ENCODE peak calls at places on chromosomes 7 and 10, in ten cellular contexts. I, U, H, Z, J, N, V, C, W and D are unnamed samples.

GRCh38 chr10:62619409-62619730 is 185.2 kb upstream of the ADO start:
- DNase-seq in U (no peak), H (no peak), I (no peak), Z (peak), J (no peak), N (no peak), C (peak), V (no peak), W (no peak), D (no peak)

GRCh38 chr10:70378122-70378521 is 4.3 kb downstream of the LRRC20 start:
- DNase-seq in U (peak), C (peak), J (no peak), H (peak), W (no peak), I (no peak), Z (no peak), V (peak), N (peak), D (no peak)

GRCh38 chr7:4058158-4058557 is 623.9 kb upstream of the FOXK1 start:
- DNase-seq in H (peak), N (no peak), C (peak), J (no peak), W (no peak), V (no peak), Z (no peak), I (no peak), U (no peak), D (no peak)

GRCh38 chr7:23520582-23520981 is 11.2 kb downstream of the TRA2A start:
- DNase-seq in H (no peak), I (no peak), J (no peak), N (no peak), W (no peak), U (no peak), C (no peak), Z (peak), V (no peak), D (no peak)

GRCh38 chr10:95728535-95728934 is 27.4 kb upstream of the ENTPD1 start:
- DNase-seq in H (no peak), Z (peak), C (peak), V (no peak), N (no peak), U (no peak), I (no peak), W (no peak), J (no peak), D (no peak)

GRCh38 chr10:75400769-75401568 is 595 bp downstream of the ZNF503 start:
- DNase-seq in Z (peak), N (peak), W (peak), C (peak), V (peak), H (peak), U (peak), I (peak), J (peak), D (peak)

GRCh38 chr10:1185911-1186692 is 129.9 kb downstream of the WDR37 start:
- DNase-seq in Z (no peak), H (no peak), U (no peak), C (no peak), W (peak), N (no peak), I (no peak), V (no peak), J (no peak), D (no peak)

GRCh38 chr7:85776691-85777363 is 590.0 kb upstream of the SEMA3D start:
- DNase-seq in N (no peak), C (no peak), U (no peak), W (no peak), V (no peak), J (no peak), I (no peak), H (no peak), Z (peak), D (no peak)

GRCh38 chr7:137091396-137091795 is 222.9 kb downstream of the CHRM2 start:
- DNase-seq in J (no peak), W (no peak), Z (peak), N (no peak), C (no peak), I (no peak), V (no peak), U (no peak), H (no peak), D (no peak)

GRCh38 chr10:87724789-87725188 is 65.1 kb downstream of the PAPSS2 start:
- DNase-seq in H (no peak), C (no peak), V (no peak), N (no peak), U (no peak), I (no peak), Z (no peak), W (no peak), J (no peak), D (no peak)

GRCh38 chr10:43070121-43071085 is 6.5 kb upstream of the RET start:
- DNase-seq in U (no peak), W (no peak), C (no peak), H (no peak), V (no peak), I (no peak), Z (no peak), N (no peak), J (no peak), D (no peak)

GRCh38 chr7:157769016-157769869 is 432.4 kb downstream of the DNAJB6 start:
- DNase-seq in N (no peak), C (no peak), J (no peak), I (no peak), Z (no peak), W (peak), H (no peak), V (no peak), U (no peak), D (no peak)

GRCh38 chr7:157767466-157767865 is 430.7 kb downstream of the DNAJB6 start:
- DNase-seq in Z (no peak), V (no peak), N (no peak), J (no peak), I (no peak), U (no peak), H (no peak), C (no peak), W (no peak), D (no peak)

GRCh38 chr7:157769870-157770213 is 433.0 kb downstream of the DNAJB6 start:
- DNase-seq in I (no peak), U (no peak), N (no peak), Z (peak), W (peak), C (no peak), V (no peak), H (no peak), J (no peak), D (no peak)

GRCh38 chr7:157766098-157766497 is 429.3 kb downstream of the DNAJB6 start:
- DNase-seq in Z (no peak), N (no peak), U (no peak), C (no peak), J (no peak), W (no peak), I (no peak), V (no peak), H (no peak), D (no peak)

DNA sequence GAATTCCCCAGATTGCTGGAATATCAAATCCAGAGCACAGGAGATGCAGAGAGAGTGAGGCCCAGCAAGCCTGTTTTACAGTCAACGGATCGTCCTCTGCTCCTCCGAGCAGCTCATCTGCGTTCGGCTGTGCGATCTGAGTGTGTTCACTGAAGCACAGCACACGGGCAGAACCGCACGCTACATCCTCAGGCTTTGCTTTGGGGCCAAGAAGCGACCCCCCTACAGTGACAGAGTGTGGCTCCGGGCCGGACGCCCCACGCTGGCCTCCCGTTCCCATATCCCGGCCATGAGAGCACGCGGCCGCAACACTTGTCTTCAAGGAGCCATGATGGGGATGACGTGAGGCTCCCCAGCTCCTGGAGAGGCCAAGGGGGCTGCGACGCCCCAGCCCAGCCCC is 431.4 kb downstream of the DNAJB6 start:
- DNase-seq in N (no peak), Z (no peak), W (peak), H (no peak), C (no peak), V (no peak), J (no peak), I (no peak), U (no peak), D (no peak)
- TF ChIP-seq POLR2A in N (no peak), Z (no peak), W (no peak), H (no peak), C (no peak), V (no peak), J (no peak), I (no peak), U (no peak), D (no peak)

DNA sequence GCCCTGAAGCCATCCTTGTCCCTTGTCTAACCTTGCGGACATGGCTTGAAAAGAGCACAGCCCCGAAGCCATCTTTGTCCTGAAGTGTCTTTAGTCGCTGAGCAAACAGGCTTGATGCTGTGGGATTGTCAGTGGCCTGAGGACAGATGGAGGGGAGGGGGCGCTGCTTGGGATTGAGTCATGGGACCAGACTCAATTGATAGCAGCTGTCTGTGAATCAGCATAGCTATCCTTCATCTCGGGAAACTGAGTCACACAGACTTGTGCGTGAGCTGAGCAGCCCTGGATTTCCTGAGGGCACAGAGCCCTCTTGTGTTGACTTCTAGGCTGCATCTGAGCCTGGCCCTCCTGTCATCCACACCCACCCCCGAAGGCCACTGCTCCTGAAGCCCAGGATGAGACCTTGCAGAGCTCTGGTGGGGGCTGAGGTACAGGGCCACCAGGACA is 14.4 kb downstream of the MYO1G start:
- DNase-seq in I (no peak), C (peak), J (no peak), U (no peak), H (no peak), W (no peak), N (no peak), V (no peak), Z (peak), D (no peak)
- TF ChIP-seq POLR2A in I (no peak), C (no peak), J (no peak), U (no peak), H (no peak), W (no peak), N (no peak), V (no peak), Z (peak), D (no peak)

GRCh38 chr10:30373596-30374327 is 24.7 kb upstream of the MTPAP start:
- DNase-seq in C (no peak), H (no peak), J (no peak), N (no peak), U (no peak), W (no peak), I (no peak), Z (no peak), V (no peak), D (no peak)
- TF ChIP-seq POLR2A in C (no peak), H (no peak), J (no peak), N (no peak), U (no peak), W (no peak), I (no peak), Z (no peak), V (no peak), D (no peak)

GRCh38 chr7:135557455-135558336 is at the start of gene NUP205:
- DNase-seq in V (peak), N (peak), J (peak), U (peak), C (peak), H (peak), I (peak), Z (peak), W (peak), D (peak)
- TF ChIP-seq POLR2A in V (peak), N (peak), J (no peak), U (no peak), C (peak), H (peak), I (peak), Z (peak), W (peak), D (no peak)

GRCh38 chr7:151057989-151058765 is 480 bp upstream of the CDK5 start:
- DNase-seq in I (peak), Z (peak), U (peak), V (peak), C (peak), H (peak), N (peak), J (peak), W (peak), D (peak)
- TF ChIP-seq POLR2A in I (peak), Z (no peak), U (peak), V (peak), C (no peak), H (peak), N (peak), J (peak), W (peak), D (no peak)

GRCh38 chr7:2239242-2239641 is 2.8 kb downstream of the MRM2 start:
- DNase-seq in I (no peak), W (peak), Z (no peak), J (no peak), U (no peak), C (no peak), V (no peak), N (no peak), H (no peak), D (no peak)

GRCh38 chr7:2243483-2243840 is 1.4 kb downstream of the NUDT1 start:
- DNase-seq in U (no peak), Z (no peak), J (no peak), H (no peak), W (no peak), I (no peak), V (no peak), N (no peak), C (no peak), D (no peak)

GRCh38 chr7:2244404-2244803 is 2.4 kb downstream of the NUDT1 start:
- DNase-seq in N (no peak), Z (no peak), H (no peak), J (no peak), V (no peak), W (no peak), U (no peak), C (no peak), I (no peak), D (no peak)

GRCh38 chr7:2242541-2243482 is 786 bp downstream of the NUDT1 start:
- DNase-seq in C (peak), U (no peak), H (peak), W (no peak), Z (peak), I (no peak), J (no peak), V (no peak), N (no peak), D (no peak)

DNA sequence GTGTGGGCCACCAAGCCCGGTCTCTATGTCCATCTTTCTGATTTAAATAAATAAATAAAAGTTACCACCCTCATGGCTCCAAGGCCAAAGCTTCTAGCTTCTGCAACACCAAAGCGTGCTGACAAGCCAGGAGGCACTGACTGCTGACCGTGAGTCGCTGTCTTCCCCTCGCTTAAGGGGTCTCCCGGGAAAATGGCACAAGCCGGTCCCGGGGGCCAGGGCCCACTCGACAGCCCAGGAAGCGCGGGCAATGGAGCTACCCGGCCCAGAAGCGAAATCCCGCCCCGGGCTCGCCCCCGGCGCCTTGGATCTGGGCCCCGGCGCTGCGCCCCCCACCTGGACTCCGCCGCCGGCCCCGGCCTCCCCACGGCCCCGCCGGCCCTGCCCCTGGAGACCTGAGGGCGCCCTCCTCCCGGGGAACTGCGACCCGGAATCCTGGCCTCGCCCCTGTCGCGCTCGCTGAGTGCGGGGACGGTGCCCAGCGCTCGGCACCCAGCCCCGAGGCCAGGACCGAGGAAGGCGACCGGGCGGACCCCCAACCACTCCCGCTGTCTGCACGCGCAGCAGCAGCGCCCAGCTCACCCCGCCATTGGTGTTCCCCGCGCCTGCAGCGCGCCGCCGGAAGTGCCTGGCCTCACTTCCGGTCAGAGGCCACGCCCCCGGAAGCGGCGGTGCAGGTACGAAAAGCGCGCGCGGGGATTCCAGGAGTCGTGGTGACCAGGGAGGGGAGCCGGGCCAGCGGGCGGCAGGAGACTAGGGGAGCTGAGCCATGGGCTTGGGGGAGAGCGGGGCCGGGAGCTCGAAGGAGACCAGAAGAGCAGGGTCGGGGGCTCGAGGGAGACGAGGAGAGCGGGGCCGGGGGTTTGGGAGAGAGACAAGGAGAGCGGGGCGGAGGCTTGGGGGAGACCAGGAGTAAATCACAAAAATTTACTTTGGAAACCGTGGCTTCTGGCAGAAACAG is at the start of the genes MRM2 and NUDT1:
- DNase-seq in W (peak), H (peak), C (peak), V (peak), U (peak), N (peak), J (peak), I (peak), Z (peak), D (peak)
- TF ChIP-seq POLR2A in W (peak), H (peak), C (peak), V (no peak), U (peak), N (peak), J (no peak), I (peak), Z (peak), D (no peak)

GRCh38 chr7:55966851-55967250 is 2.5 kb downstream of the NIPSNAP2 start:
- DNase-seq in J (no peak), N (peak), H (no peak), C (no peak), V (peak), W (no peak), I (no peak), Z (no peak), U (no peak), D (no peak)
- TF ChIP-seq POLR2A in J (no peak), N (no peak), H (no peak), C (no peak), V (no peak), W (no peak), I (no peak), Z (no peak), U (no peak), D (no peak)

DNA sequence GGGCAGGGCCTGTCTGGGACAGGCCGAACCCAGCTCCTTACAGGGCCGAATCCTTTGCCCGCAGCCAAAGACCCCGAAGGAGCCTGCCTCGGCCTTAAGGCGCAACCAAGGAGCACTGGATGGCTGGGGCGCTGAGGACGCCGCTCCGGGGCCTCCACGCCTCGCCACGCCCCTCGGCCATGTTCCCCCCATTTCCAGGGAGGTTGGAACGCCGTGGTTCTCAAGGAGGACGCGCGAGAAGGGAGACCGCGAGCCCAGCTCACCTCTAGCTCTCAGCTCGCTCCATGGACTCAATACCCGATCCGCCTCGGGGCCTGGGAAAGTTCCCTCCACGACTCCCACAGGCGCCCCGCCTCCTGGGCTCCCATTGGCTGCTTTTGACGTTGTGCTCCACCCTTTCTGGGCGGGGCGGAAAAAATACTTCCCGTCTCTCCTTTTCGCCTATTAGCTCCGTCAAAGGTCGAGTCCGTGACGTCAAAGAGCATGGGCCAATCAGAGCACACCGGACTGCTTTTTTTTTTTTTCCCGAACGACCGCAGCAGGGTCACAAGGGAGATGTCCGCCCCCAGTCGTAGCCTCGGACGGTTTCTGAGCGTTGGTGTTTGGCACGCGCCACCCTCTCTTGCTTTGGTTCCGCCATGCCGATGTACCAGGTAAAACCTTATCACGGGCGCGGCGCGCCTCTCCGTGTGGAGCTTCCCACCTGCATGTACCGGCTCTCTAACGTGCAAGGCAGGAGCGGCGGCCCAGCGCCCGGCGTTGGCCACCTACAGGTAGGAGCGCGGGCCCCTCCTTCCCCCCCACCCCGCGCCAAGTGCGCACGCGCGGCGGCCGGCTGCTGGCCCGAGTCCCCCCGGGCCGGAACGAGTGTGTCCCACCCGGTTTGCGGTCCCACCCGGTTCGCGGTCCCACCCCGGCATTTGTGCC is 305.7 kb downstream of the TYW1 start:
- DNase-seq in W (peak), U (peak), J (peak), N (peak), C (peak), I (peak), H (peak), V (peak), Z (peak), D (peak)
- TF ChIP-seq POLR2A in W (peak), U (peak), J (no peak), N (peak), C (peak), I (peak), H (peak), V (peak), Z (peak), D (no peak)

DNA sequence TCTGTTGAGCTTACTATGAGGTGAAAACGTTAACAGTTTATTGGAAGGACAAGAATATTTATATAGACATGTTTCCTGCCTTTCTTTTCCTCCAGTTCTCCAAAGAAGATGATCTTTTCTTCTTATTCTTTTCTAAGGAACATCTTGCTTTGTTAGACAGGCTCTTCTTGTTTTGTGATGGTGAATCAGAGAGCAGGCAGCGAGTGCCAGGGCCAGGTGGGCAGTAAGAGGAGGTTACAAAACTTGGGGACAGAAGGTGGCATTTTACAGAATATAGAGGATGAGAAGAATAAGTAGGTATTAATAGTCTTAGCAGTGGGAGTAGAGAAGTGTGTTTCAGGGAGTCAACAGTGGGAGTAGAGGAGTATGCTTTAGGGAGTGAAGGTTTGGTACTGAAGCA is 223.6 kb downstream of the ARL4A start:
- DNase-seq in J (no peak), I (no peak), W (no peak), H (no peak), C (no peak), U (no peak), V (no peak), N (no peak), Z (no peak), D (no peak)
- TF ChIP-seq POLR2A in J (no peak), I (no peak), W (no peak), H (no peak), C (no peak), U (no peak), V (no peak), N (no peak), Z (no peak), D (no peak)